ENCODE peak calls at places on chromosomes 2 and 18, in seven cellular contexts. T is brain pericyte; L is activated T-cell treated with anti-CD3 and anti-CD28 coated beads, Interleukin-2, amount 50 U/mL, for 1 hour; O is ovary; J is Calu3; D is heart right ventricle; G is IMR-90. Z is an unnamed sample.
A peak's percentile ranks its signal among the peaks of the same experiment; 100 is the strongest.

GRCh38 chr2:158575051-158575635 is 118.4 kb downstream of the PKP4 start:
- DNase-seq in T (no peak), L (no peak), O (no peak), J (no peak), D (no peak), G (peak; percentile 3), Z (no peak)

GRCh38 chr2:192073878-192074277 is 120.9 kb downstream of the TMEFF2 start:
- DNase-seq in T (no peak), L (no peak), O (no peak), J (no peak), D (no peak), G (no peak), Z (no peak)

GRCh38 chr2:174585657-174586056 is 11.9 kb downstream of the WIPF1 start:
- DNase-seq in T (no peak), L (no peak), O (no peak), J (no peak), D (no peak), G (no peak), Z (no peak)

GRCh38 chr18:70181015-70181414 is 24.5 kb downstream of the RTTN start:
- DNase-seq in T (no peak), L (no peak), O (no peak), J (peak; percentile 5), D (no peak), G (peak; percentile 80), Z (no peak)

GRCh38 chr2:102235491-102235890 is 48.7 kb downstream of the IL1RL2 start:
- DNase-seq in T (no peak), L (peak; percentile 29), O (no peak), J (peak; percentile 30), D (no peak), G (peak; percentile 29), Z (no peak)

GRCh38 chr18:63299837-63300787 is 19.5 kb downstream of the BCL2 start:
- DNase-seq in T (no peak), L (no peak), O (no peak), J (no peak), D (no peak), G (peak; percentile 31), Z (no peak)

GRCh38 chr2:67075056-67075455 is 322.1 kb upstream of the ETAA1 start:
- DNase-seq in T (no peak), L (no peak), O (no peak), J (no peak), D (no peak), G (no peak), Z (no peak)

GRCh38 chr2:23377772-23378171 is 7.2 kb upstream of the KLHL29 start:
- DNase-seq in T (no peak), L (no peak), O (no peak), J (no peak), D (no peak), G (no peak), Z (no peak)

GRCh38 chr2:26245231-26245732 is 543 bp downstream of the HADHB start:
- DNase-seq in T (no peak), L (no peak), O (no peak), J (no peak), D (no peak), G (peak; percentile 28), Z (no peak)

GRCh38 chr18:41576643-41577042 is 378.4 kb upstream of the PIK3C3 start:
- DNase-seq in T (no peak), L (no peak), O (no peak), J (no peak), D (no peak), G (no peak), Z (no peak)

GRCh38 chr18:66316708-66317107 is 287.2 kb downstream of the CDH19 start:
- DNase-seq in T (no peak), L (no peak), O (no peak), J (no peak), D (no peak), G (no peak), Z (no peak)

GRCh38 chr2:234051374-234052070 is 1.0 kb downstream of the SPP2 start:
- DNase-seq in T (no peak), L (no peak), O (no peak), J (no peak), D (no peak), G (peak; percentile 31), Z (no peak)

Z was measured in breast epithelium.